ENCODE peak calls at places on chromosomes 1 and 21, in nine cellular contexts. L is pulmonary artery endothelial cell, Q is brain pericyte, R is memory B cell, X is NCI-H2081, C is fibroblast of the aortic adventitia, W is iris pigment epithelial cell, I is fibroblast of gingiva, O is upper lobe of right lung. F is an unnamed sample.

GRCh38 chr1:185350027-185350442 is 33.0 kb upstream of the IVNS1ABP start:
- DNase-seq in C (no peak), L (no peak), O (no peak), I (no peak), X (no peak), R (no peak), W (no peak), Q (no peak), F (no peak)

GRCh38 chr1:86972262-86972661 is 57.8 kb downstream of the HS2ST1 start:
- DNase-seq in L (no peak), X (peak), C (no peak), O (no peak), W (no peak), Q (no peak), R (no peak), I (no peak), F (peak)

GRCh38 chr1:115474166-115474565 is 136.1 kb upstream of the NGF start:
- DNase-seq in Q (no peak), X (no peak), C (no peak), L (no peak), I (no peak), W (no peak), R (no peak), O (no peak), F (no peak)

GRCh38 chr1:192639607-192640368 is 3.8 kb downstream of the RGS13 start:
- DNase-seq in W (peak), X (no peak), L (no peak), Q (no peak), C (peak), O (no peak), R (no peak), I (no peak), F (no peak)

GRCh38 chr1:20975668-20976067 is 188.6 kb upstream of the HP1BP3 start:
- DNase-seq in X (no peak), I (no peak), L (no peak), W (no peak), R (no peak), O (no peak), Q (no peak), C (no peak), F (no peak)

GRCh38 chr1:179142889-179143299 is 61.0 kb downstream of the TOR3A start:
- DNase-seq in W (peak), O (no peak), C (peak), Q (peak), L (peak), I (peak), X (no peak), R (no peak), F (no peak)

GRCh38 chr1:214154596-214155261 is 126.2 kb upstream of the SMYD2 start:
- DNase-seq in R (no peak), X (no peak), I (no peak), L (no peak), C (no peak), O (no peak), Q (no peak), W (no peak), F (no peak)

GRCh38 chr1:71565831-71566230 is 485.0 kb upstream of the ZRANB2 start:
- DNase-seq in I (no peak), O (no peak), L (no peak), R (no peak), X (no peak), Q (no peak), C (no peak), W (no peak), F (no peak)

GRCh38 chr1:221381858-221382623 is 359.8 kb downstream of the DUSP10 start:
- DNase-seq in O (no peak), X (no peak), Q (no peak), I (peak), L (no peak), R (no peak), W (no peak), C (peak), F (no peak)

GRCh38 chr1:108585343-108585742 is 25.4 kb downstream of the EEIG2 start:
- DNase-seq in O (no peak), R (no peak), X (no peak), L (no peak), Q (no peak), C (no peak), W (no peak), I (no peak), F (no peak)

GRCh38 chr1:15171271-15171908 is 17.8 kb downstream of the TMEM51 start:
- DNase-seq in O (peak), L (no peak), C (no peak), I (no peak), X (no peak), R (no peak), Q (no peak), W (no peak), F (no peak)

GRCh38 chr1:5793516-5793915 is 198.7 kb downstream of the NPHP4 start:
- DNase-seq in L (no peak), W (no peak), C (no peak), R (no peak), O (no peak), I (no peak), X (no peak), Q (no peak), F (no peak)

GRCh38 chr1:227749916-227750710 is 14.9 kb downstream of the SNAP47 start:
- DNase-seq in C (no peak), R (no peak), X (no peak), Q (no peak), W (no peak), I (no peak), L (no peak), O (no peak), F (no peak)

GRCh38 chr21:45323487-45324380 is 36.0 kb upstream of the POFUT2 start:
- DNase-seq in L (no peak), C (peak), W (no peak), Q (no peak), R (no peak), O (peak), X (no peak), I (peak), F (no peak)

GRCh38 chr1:181179980-181180964 is 91.8 kb downstream of the IER5 start:
- DNase-seq in I (peak), Q (no peak), X (peak), C (peak), W (peak), O (peak), R (no peak), L (no peak), F (peak)

GRCh38 chr1:161230762-161231161 is 4.9 kb downstream of the TOMM40L start:
- DNase-seq in O (no peak), I (no peak), C (no peak), X (no peak), W (no peak), R (no peak), L (no peak), Q (no peak), F (no peak)

GRCh38 chr21:45327458-45328197 is 39.9 kb upstream of the POFUT2 start:
- DNase-seq in X (no peak), Q (no peak), C (no peak), W (no peak), R (no peak), O (peak), L (no peak), I (no peak), F (no peak)

GRCh38 chr1:167060141-167061072 is 29.8 kb downstream of the GPA33 start:
- DNase-seq in X (no peak), L (no peak), Q (no peak), O (no peak), R (no peak), I (no peak), W (no peak), C (peak), F (no peak)

F was measured in NCI-H1092.